ENCODE peak calls at places on chromosomes 16 and 17, in seven cellular contexts. One of them, this sample, is unnamed.

GRCh38 chr16:73364413-73364812 is 316.5 kb upstream of the ZFHX3 start:
- DNase-seq in osteoblast: no peak
- DNase-seq in neural progenitor cell: no peak
- DNase-seq in sigmoid colon: no peak
- DNase-seq in esophagus squamous epithelium: no peak
- DNase-seq in psoas muscle: no peak
- DNase-seq in lower lobe of right lung: no peak
- DNase-seq in this sample: no peak

GRCh38 chr16:57759541-57760356 is 24.2 kb downstream of the KATNB1 start:
- DNase-seq in osteoblast: no peak
- DNase-seq in neural progenitor cell: no peak
- DNase-seq in sigmoid colon: no peak
- DNase-seq in esophagus squamous epithelium: no peak
- DNase-seq in psoas muscle: peak; percentile 47
- DNase-seq in lower lobe of right lung: peak; percentile 44
- DNase-seq in this sample: no peak

GRCh38 chr16:24689128-24689527 is 40.3 kb upstream of the TNRC6A start:
- DNase-seq in osteoblast: peak; percentile 82
- DNase-seq in neural progenitor cell: peak; percentile 63
- DNase-seq in sigmoid colon: no peak
- DNase-seq in esophagus squamous epithelium: no peak
- DNase-seq in psoas muscle: no peak
- DNase-seq in lower lobe of right lung: no peak
- DNase-seq in this sample: no peak

GRCh38 chr17:80396680-80397387 is 18.1 kb upstream of the ENDOV start:
- DNase-seq in osteoblast: no peak
- DNase-seq in neural progenitor cell: no peak
- DNase-seq in sigmoid colon: no peak
- DNase-seq in esophagus squamous epithelium: no peak
- DNase-seq in psoas muscle: no peak
- DNase-seq in lower lobe of right lung: no peak
- DNase-seq in this sample: no peak

GRCh38 chr17:80694085-80694991 is 149.7 kb downstream of the RPTOR start:
- DNase-seq in osteoblast: peak; percentile 80
- DNase-seq in neural progenitor cell: no peak
- DNase-seq in sigmoid colon: no peak
- DNase-seq in esophagus squamous epithelium: no peak
- DNase-seq in psoas muscle: no peak
- DNase-seq in lower lobe of right lung: no peak
- DNase-seq in this sample: no peak

GRCh38 chr17:66494023-66494803 is 191.8 kb downstream of the PRKCA start:
- DNase-seq in osteoblast: peak; percentile 94
- DNase-seq in neural progenitor cell: no peak
- DNase-seq in sigmoid colon: no peak
- DNase-seq in esophagus squamous epithelium: no peak
- DNase-seq in psoas muscle: no peak
- DNase-seq in lower lobe of right lung: no peak
- DNase-seq in this sample: no peak

GRCh38 chr16:57140866-57141668 is 44.8 kb downstream of the PSME3IP1 start:
- DNase-seq in osteoblast: peak; percentile 70
- DNase-seq in neural progenitor cell: no peak
- DNase-seq in sigmoid colon: peak; percentile 40
- DNase-seq in esophagus squamous epithelium: no peak
- DNase-seq in psoas muscle: no peak
- DNase-seq in lower lobe of right lung: no peak
- DNase-seq in this sample: no peak

GRCh38 chr17:79073706-79074088 is 927 bp upstream of the ENGASE start:
- DNase-seq in osteoblast: peak; percentile 86
- DNase-seq in neural progenitor cell: no peak
- DNase-seq in sigmoid colon: peak; percentile 60
- DNase-seq in esophagus squamous epithelium: no peak
- DNase-seq in psoas muscle: peak; percentile 28
- DNase-seq in lower lobe of right lung: peak; percentile 34
- DNase-seq in this sample: peak; percentile 68

GRCh38 chr16:49855280-49855821 is 561 bp downstream of the ZNF423 start:
- DNase-seq in osteoblast: peak; percentile 97
- DNase-seq in neural progenitor cell: peak; percentile 96
- DNase-seq in sigmoid colon: peak; percentile 94
- DNase-seq in esophagus squamous epithelium: no peak
- DNase-seq in psoas muscle: peak; percentile 96
- DNase-seq in lower lobe of right lung: peak; percentile 86
- DNase-seq in this sample: peak; percentile 93

GRCh38 chr16:9297437-9298113 is 206.1 kb downstream of the HAPSTR1 start:
- DNase-seq in osteoblast: no peak
- DNase-seq in neural progenitor cell: peak; percentile 61
- DNase-seq in sigmoid colon: peak; percentile 72
- DNase-seq in esophagus squamous epithelium: no peak
- DNase-seq in psoas muscle: no peak
- DNase-seq in lower lobe of right lung: no peak
- DNase-seq in this sample: no peak

GRCh38 chr17:56913000-56913866 is 616 bp downstream of the TRIM25 start:
- DNase-seq in osteoblast: no peak
- DNase-seq in neural progenitor cell: peak; percentile 59
- DNase-seq in sigmoid colon: peak; percentile 68
- DNase-seq in esophagus squamous epithelium: no peak
- DNase-seq in psoas muscle: no peak
- DNase-seq in lower lobe of right lung: no peak
- DNase-seq in this sample: no peak

GRCh38 chr17:75750661-75751423 is 14.2 kb downstream of the GALK1 start:
- DNase-seq in osteoblast: peak; percentile 81
- DNase-seq in neural progenitor cell: no peak
- DNase-seq in sigmoid colon: no peak
- DNase-seq in esophagus squamous epithelium: no peak
- DNase-seq in psoas muscle: no peak
- DNase-seq in lower lobe of right lung: no peak
- DNase-seq in this sample: peak; percentile 73

GRCh38 chr17:75751676-75752404 is 13.2 kb downstream of the GALK1 start:
- DNase-seq in osteoblast: peak; percentile 82
- DNase-seq in neural progenitor cell: no peak
- DNase-seq in sigmoid colon: no peak
- DNase-seq in esophagus squamous epithelium: no peak
- DNase-seq in psoas muscle: no peak
- DNase-seq in lower lobe of right lung: no peak
- DNase-seq in this sample: peak; percentile 72

GRCh38 chr17:75753193-75753513 is 11.8 kb downstream of the GALK1 start:
- DNase-seq in osteoblast: no peak
- DNase-seq in neural progenitor cell: no peak
- DNase-seq in sigmoid colon: no peak
- DNase-seq in esophagus squamous epithelium: no peak
- DNase-seq in psoas muscle: no peak
- DNase-seq in lower lobe of right lung: no peak
- DNase-seq in this sample: no peak

GRCh38 chr17:75753514-75754377 is 11.2 kb downstream of the GALK1 start:
- DNase-seq in osteoblast: peak; percentile 98
- DNase-seq in neural progenitor cell: peak; percentile 89
- DNase-seq in sigmoid colon: peak; percentile 89
- DNase-seq in esophagus squamous epithelium: no peak
- DNase-seq in psoas muscle: peak; percentile 86
- DNase-seq in lower lobe of right lung: peak; percentile 78
- DNase-seq in this sample: peak; percentile 95

DNA sequence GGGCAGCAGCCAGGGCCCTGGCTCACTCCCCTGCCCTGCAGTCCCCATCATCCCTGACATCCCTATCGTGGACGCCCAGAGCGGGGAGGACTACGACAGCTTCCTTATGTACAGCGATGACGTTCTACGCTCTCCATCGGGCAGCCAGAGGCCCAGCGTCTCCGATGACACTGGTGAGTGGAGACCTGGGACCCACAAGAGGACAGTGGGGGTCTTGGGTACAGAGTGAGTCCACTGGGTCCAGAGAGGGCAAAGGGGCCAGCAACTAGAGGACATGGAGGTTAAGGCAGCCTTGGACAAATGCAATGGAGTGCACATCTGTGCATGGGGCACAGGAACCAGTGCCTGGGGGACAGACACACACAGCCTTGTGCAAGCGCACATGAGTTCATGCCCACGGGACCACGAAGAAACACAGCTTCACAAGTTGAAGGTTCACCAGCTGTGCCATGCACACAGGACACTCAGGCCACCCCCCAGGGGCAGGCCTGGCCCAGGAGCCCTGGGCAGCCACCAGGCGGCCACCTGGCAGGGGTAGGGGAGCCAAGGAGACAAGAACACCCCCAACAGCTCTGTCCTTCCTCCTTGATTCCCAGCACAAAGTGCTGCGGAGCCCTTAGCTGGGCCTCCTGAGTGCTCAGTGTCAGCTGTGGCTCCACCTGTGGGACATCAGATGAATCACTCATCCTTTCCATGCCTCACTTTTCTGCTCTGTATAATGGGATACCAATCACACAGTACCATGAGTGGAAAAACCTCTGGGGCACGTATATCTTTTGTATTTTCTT is 12.4 kb downstream of the GALK1 start:
- DNase-seq in osteoblast: peak; percentile 84
- DNase-seq in neural progenitor cell: no peak
- DNase-seq in sigmoid colon: no peak
- DNase-seq in esophagus squamous epithelium: no peak
- DNase-seq in psoas muscle: peak; percentile 42
- DNase-seq in lower lobe of right lung: no peak
- DNase-seq in this sample: no peak
- TF ChIP-seq CTCF in osteoblast: no peak
- TF ChIP-seq CTCF in neural progenitor cell: peak; percentile 10
- TF ChIP-seq CTCF in sigmoid colon: no peak
- TF ChIP-seq CTCF in esophagus squamous epithelium: no peak
- TF ChIP-seq CTCF in psoas muscle: no peak
- TF ChIP-seq CTCF in lower lobe of right lung: no peak
- TF ChIP-seq CTCF in this sample: no peak

DNA sequence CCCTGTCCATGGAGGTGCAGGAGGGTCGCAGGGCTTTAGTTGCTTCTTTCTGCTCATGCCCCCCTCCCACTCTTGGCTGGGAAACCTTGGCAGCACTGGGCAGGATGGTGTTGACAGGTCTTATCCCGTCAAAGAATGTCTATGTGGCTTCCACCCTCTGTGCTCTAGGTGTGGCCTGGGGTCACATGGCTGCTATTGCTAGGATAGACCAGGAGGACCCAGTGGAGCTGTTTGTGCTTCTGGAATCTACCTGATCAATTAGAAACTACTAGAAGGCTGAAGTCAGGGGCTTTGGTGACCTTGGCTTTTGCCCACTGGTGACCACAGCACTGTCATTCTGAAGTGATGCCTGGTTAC is 105.8 kb downstream of the CMIP start:
- DNase-seq in osteoblast: peak; percentile 83
- DNase-seq in neural progenitor cell: no peak
- DNase-seq in sigmoid colon: no peak
- DNase-seq in esophagus squamous epithelium: no peak
- DNase-seq in psoas muscle: no peak
- DNase-seq in lower lobe of right lung: peak; percentile 15
- DNase-seq in this sample: peak; percentile 25
- H3K4me1 ChIP-seq in osteoblast: peaks cover 27% of the 10 kb centered on the region
- H3K4me1 ChIP-seq in neural progenitor cell: peaks cover 9% of the 10 kb centered on the region
- H3K4me1 ChIP-seq in sigmoid colon: peaks cover 34% of the 10 kb centered on the region
- H3K4me1 ChIP-seq in esophagus squamous epithelium: peaks cover 26% of the 10 kb centered on the region
- H3K4me1 ChIP-seq in psoas muscle: no peaks in the 10 kb centered on the region
- H3K4me1 ChIP-seq in lower lobe of right lung: peaks cover 44% of the 10 kb centered on the region
- H3K4me1 ChIP-seq in this sample: peaks cover 4% of the 10 kb centered on the region

GRCh38 chr17:46038414-46038813 is 39.4 kb downstream of the STH start:
- DNase-seq in osteoblast: no peak
- DNase-seq in neural progenitor cell: no peak
- DNase-seq in sigmoid colon: no peak
- DNase-seq in esophagus squamous epithelium: no peak
- DNase-seq in psoas muscle: no peak
- DNase-seq in lower lobe of right lung: no peak
- DNase-seq in this sample: no peak

GRCh38 chr17:46036491-46036890 is 37.4 kb downstream of the STH start:
- DNase-seq in osteoblast: no peak
- DNase-seq in neural progenitor cell: no peak
- DNase-seq in sigmoid colon: no peak
- DNase-seq in esophagus squamous epithelium: no peak
- DNase-seq in psoas muscle: no peak
- DNase-seq in lower lobe of right lung: no peak
- DNase-seq in this sample: no peak

GRCh38 chr17:46039592-46040186 is 40.6 kb downstream of the STH start:
- DNase-seq in osteoblast: no peak
- DNase-seq in neural progenitor cell: no peak
- DNase-seq in sigmoid colon: no peak
- DNase-seq in esophagus squamous epithelium: no peak
- DNase-seq in psoas muscle: no peak
- DNase-seq in lower lobe of right lung: no peak
- DNase-seq in this sample: no peak

GRCh38 chr17:46037722-46038255 is 38.7 kb downstream of the STH start:
- DNase-seq in osteoblast: no peak
- DNase-seq in neural progenitor cell: no peak
- DNase-seq in sigmoid colon: no peak
- DNase-seq in esophagus squamous epithelium: no peak
- DNase-seq in psoas muscle: no peak
- DNase-seq in lower lobe of right lung: no peak
- DNase-seq in this sample: no peak

GRCh38 chr17:46038937-46039336 is 39.9 kb downstream of the STH start:
- DNase-seq in osteoblast: no peak
- DNase-seq in neural progenitor cell: no peak
- DNase-seq in sigmoid colon: no peak
- DNase-seq in esophagus squamous epithelium: no peak
- DNase-seq in psoas muscle: no peak
- DNase-seq in lower lobe of right lung: no peak
- DNase-seq in this sample: no peak
- H3K36me3 ChIP-seq in osteoblast: peaks cover 93% of the 10 kb centered on the region
- H3K36me3 ChIP-seq in neural progenitor cell: peaks cover 31% of the 10 kb centered on the region
- H3K36me3 ChIP-seq in sigmoid colon: peaks cover 80% of the 10 kb centered on the region
- H3K36me3 ChIP-seq in esophagus squamous epithelium: peaks cover 46% of the 10 kb centered on the region
- H3K36me3 ChIP-seq in psoas muscle: peaks cover 93% of the 10 kb centered on the region
- H3K36me3 ChIP-seq in lower lobe of right lung: peaks cover 90% of the 10 kb centered on the region
- H3K36me3 ChIP-seq in this sample: peaks cover 85% of the 10 kb centered on the region

GRCh38 chr16:26959416-26960009 is 107.2 kb upstream of the C16orf82 start:
- DNase-seq in osteoblast: no peak
- DNase-seq in neural progenitor cell: no peak
- DNase-seq in sigmoid colon: no peak
- DNase-seq in esophagus squamous epithelium: no peak
- DNase-seq in psoas muscle: no peak
- DNase-seq in lower lobe of right lung: no peak
- DNase-seq in this sample: no peak
- TF ChIP-seq CTCF in osteoblast: no peak
- TF ChIP-seq CTCF in neural progenitor cell: no peak
- TF ChIP-seq CTCF in sigmoid colon: no peak
- TF ChIP-seq CTCF in esophagus squamous epithelium: no peak
- TF ChIP-seq CTCF in psoas muscle: no peak
- TF ChIP-seq CTCF in lower lobe of right lung: no peak
- TF ChIP-seq CTCF in this sample: no peak

GRCh38 chr17:64775701-64776570 is 113.8 kb upstream of the SMURF2 start:
- DNase-seq in osteoblast: peak; percentile 47
- DNase-seq in neural progenitor cell: no peak
- DNase-seq in sigmoid colon: no peak
- DNase-seq in esophagus squamous epithelium: no peak
- DNase-seq in psoas muscle: peak; percentile 49
- DNase-seq in lower lobe of right lung: no peak
- DNase-seq in this sample: no peak
- H3K4me1 ChIP-seq in osteoblast: peaks cover 10% of the 10 kb centered on the region
- H3K4me1 ChIP-seq in neural progenitor cell: peaks cover 26% of the 10 kb centered on the region
- H3K4me1 ChIP-seq in sigmoid colon: peaks cover 47% of the 10 kb centered on the region
- H3K4me1 ChIP-seq in esophagus squamous epithelium: peaks cover 47% of the 10 kb centered on the region
- H3K4me1 ChIP-seq in psoas muscle: peaks cover 8% of the 10 kb centered on the region
- H3K4me1 ChIP-seq in lower lobe of right lung: peaks cover 77% of the 10 kb centered on the region
- H3K4me1 ChIP-seq in this sample: peaks cover 63% of the 10 kb centered on the region

DNA sequence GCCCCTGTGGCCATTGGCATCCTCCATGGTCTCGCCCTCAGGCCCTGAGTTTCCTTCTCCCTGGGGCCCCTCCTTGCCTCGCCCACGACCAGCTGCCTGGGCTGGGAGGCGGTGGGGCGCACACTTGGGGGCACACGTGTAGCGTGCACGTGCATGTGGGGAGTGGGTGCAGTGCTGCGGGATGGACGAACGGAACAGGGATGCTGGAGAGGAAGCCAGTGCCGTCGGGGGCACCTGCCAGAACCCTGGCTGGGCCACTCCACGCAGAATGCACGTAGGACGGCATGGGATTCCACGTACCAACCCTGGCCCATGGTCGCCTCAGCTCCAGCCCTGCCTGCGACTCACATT is 80.4 kb downstream of the KLHDC4 start:
- DNase-seq in osteoblast: no peak
- DNase-seq in neural progenitor cell: no peak
- DNase-seq in sigmoid colon: no peak
- DNase-seq in esophagus squamous epithelium: no peak
- DNase-seq in psoas muscle: no peak
- DNase-seq in lower lobe of right lung: no peak
- DNase-seq in this sample: no peak
- H3K36me3 ChIP-seq in osteoblast: no peaks in the 10 kb centered on the region
- H3K36me3 ChIP-seq in neural progenitor cell: no peaks in the 10 kb centered on the region
- H3K36me3 ChIP-seq in sigmoid colon: no peaks in the 10 kb centered on the region
- H3K36me3 ChIP-seq in esophagus squamous epithelium: no peaks in the 10 kb centered on the region
- H3K36me3 ChIP-seq in psoas muscle: no peaks in the 10 kb centered on the region
- H3K36me3 ChIP-seq in lower lobe of right lung: no peaks in the 10 kb centered on the region
- H3K36me3 ChIP-seq in this sample: no peaks in the 10 kb centered on the region